ENCODE peak calls at places on chromosomes 16 and 17, in nine cellular contexts. L, D, S, P, F, N, B, O and R are unnamed samples.

GRCh38 chr17:43823350-43824084 is 9.4 kb downstream of the MPP3 start:
- DNase-seq in L (no peak), D (peak; percentile 79), S (no peak), P (no peak), F (no peak), N (peak; percentile 79), B (no peak), O (no peak), R (no peak)

GRCh38 chr17:17694229-17695081 is 13.2 kb downstream of the RAI1 start:
- DNase-seq in L (no peak), D (peak; percentile 88), S (no peak), P (peak; percentile 77), F (peak; percentile 44), N (peak; percentile 79), B (peak; percentile 74), O (peak; percentile 73), R (peak; percentile 79)

GRCh38 chr17:50511058-50511457 is 2.8 kb downstream of the MYCBPAP start:
- DNase-seq in L (no peak), D (no peak), S (no peak), P (no peak), F (peak; percentile 6), N (no peak), B (peak; percentile 55), O (no peak), R (no peak)

GRCh38 chr17:18041776-18042175 is 2.6 kb downstream of the GID4 start:
- DNase-seq in L (no peak), D (no peak), S (peak; percentile 21), P (no peak), F (peak; percentile 80), N (no peak), B (no peak), O (no peak), R (no peak)

GRCh38 chr16:70573451-70574121 is 50.0 kb downstream of the SF3B3 start:
- DNase-seq in L (peak; percentile 87), D (no peak), S (no peak), P (peak; percentile 33), F (peak; percentile 80), N (no peak), B (peak; percentile 36), O (no peak), R (no peak)

GRCh38 chr17:80790021-80790765 is 201.4 kb upstream of the CHMP6 start:
- DNase-seq in L (no peak), D (no peak), S (no peak), P (no peak), F (no peak), N (no peak), B (no peak), O (peak; percentile 26), R (no peak)

GRCh38 chr17:74981979-74982662 is 5.3 kb upstream of the CDR2L start:
- DNase-seq in L (no peak), D (peak; percentile 90), S (no peak), P (peak; percentile 59), F (no peak), N (peak; percentile 82), B (peak; percentile 49), O (peak; percentile 89), R (no peak)

GRCh38 chr17:11495616-11496015 is 102.7 kb upstream of the DNAH9 start:
- DNase-seq in L (peak; percentile 51), D (no peak), S (no peak), P (no peak), F (no peak), N (no peak), B (no peak), O (no peak), R (no peak)

GRCh38 chr17:66965801-66966528 is 1.5 kb downstream of the CACNG4 start:
- DNase-seq in L (no peak), D (no peak), S (no peak), P (no peak), F (no peak), N (no peak), B (no peak), O (no peak), R (no peak)

GRCh38 chr17:39794249-39794970 is 56.7 kb downstream of the GRB7 start:
- DNase-seq in L (no peak), D (no peak), S (no peak), P (no peak), F (no peak), N (no peak), B (no peak), O (no peak), R (no peak)

GRCh38 chr16:57834936-57835335 is 32.6 kb upstream of the KIFC3 start:
- DNase-seq in L (no peak), D (no peak), S (no peak), P (no peak), F (no peak), N (no peak), B (no peak), O (no peak), R (no peak)

GRCh38 chr17:12107905-12108304 is 87.2 kb downstream of the MAP2K4 start:
- DNase-seq in L (no peak), D (no peak), S (no peak), P (no peak), F (no peak), N (no peak), B (no peak), O (no peak), R (no peak)

GRCh38 chr16:1342526-1343427 is 8.9 kb downstream of the TSR3 start:
- DNase-seq in L (no peak), D (peak; percentile 97), S (peak; percentile 95), P (peak; percentile 84), F (peak; percentile 86), N (peak; percentile 96), B (peak; percentile 47), O (peak; percentile 99), R (peak; percentile 87)

GRCh38 chr17:39543176-39543575 is 64.5 kb downstream of the NEUROD2 start:
- DNase-seq in L (no peak), D (no peak), S (no peak), P (no peak), F (no peak), N (no peak), B (no peak), O (peak; percentile 12), R (no peak)

GRCh38 chr17:50103941-50104340 is 8.8 kb downstream of the PDK2 start:
- DNase-seq in L (no peak), D (no peak), S (no peak), P (no peak), F (no peak), N (no peak), B (no peak), O (no peak), R (no peak)

GRCh38 chr17:80261159-80261894 is 675 bp downstream of the RNF213 start:
- DNase-seq in L (no peak), D (peak; percentile 84), S (no peak), P (peak; percentile 50), F (peak; percentile 53), N (peak; percentile 71), B (peak; percentile 57), O (peak; percentile 71), R (no peak)

GRCh38 chr16:85750827-85751641 is at the start of gene C16orf74:
- DNase-seq in L (no peak), D (peak; percentile 76), S (no peak), P (no peak), F (peak; percentile 20), N (peak; percentile 61), B (peak; percentile 31), O (no peak), R (no peak)

GRCh38 chr17:66021757-66022156 is 170.2 kb downstream of the CEP112 start:
- DNase-seq in L (no peak), D (no peak), S (no peak), P (no peak), F (no peak), N (no peak), B (no peak), O (no peak), R (no peak)

DNA sequence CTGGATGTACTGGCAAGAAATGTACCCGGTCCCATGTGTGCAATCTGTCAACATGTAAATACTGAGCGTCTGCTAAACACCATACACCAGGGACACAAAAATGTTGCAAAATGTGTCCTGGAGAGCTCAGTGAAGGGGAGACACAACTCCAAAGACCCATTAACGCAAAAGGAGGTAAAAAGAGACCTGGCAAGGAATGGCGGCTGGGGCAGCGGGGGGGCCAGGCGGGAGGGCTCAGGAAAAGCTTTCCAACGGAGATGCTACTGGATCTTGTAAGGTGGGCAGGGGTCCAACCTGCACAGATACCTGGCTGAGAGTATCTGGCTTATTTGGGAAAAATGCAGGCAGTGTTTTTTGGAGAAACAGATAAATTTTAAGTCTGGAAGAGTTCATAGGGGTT is 40.7 kb downstream of the ADCY9 start:
- DNase-seq in L (no peak), D (no peak), S (no peak), P (no peak), F (no peak), N (no peak), B (no peak), O (no peak), R (no peak)
- TF ChIP-seq CTCF in L (no peak), D (no peak), S (no peak), P (no peak), F (no peak), N (no peak), B (no peak), O (no peak), R (no peak)

GRCh38 chr16:81350306-81350615 is 35.5 kb downstream of the GAN start:
- DNase-seq in L (no peak), D (no peak), S (no peak), P (no peak), F (no peak), N (no peak), B (no peak), O (no peak), R (no peak)
- TF ChIP-seq CTCF in L (no peak), D (no peak), S (no peak), P (no peak), F (peak; percentile 55), N (no peak), B (no peak), O (peak; percentile 10), R (no peak)

GRCh38 chr17:1767358-1767757 is 5.5 kb downstream of the SERPINF1 start:
- DNase-seq in L (no peak), D (no peak), S (no peak), P (no peak), F (no peak), N (no peak), B (no peak), O (no peak), R (no peak)
- TF ChIP-seq CTCF in L (no peak), D (no peak), S (no peak), P (no peak), F (peak; percentile 43), N (no peak), B (no peak), O (no peak), R (peak; percentile 21)

DNA sequence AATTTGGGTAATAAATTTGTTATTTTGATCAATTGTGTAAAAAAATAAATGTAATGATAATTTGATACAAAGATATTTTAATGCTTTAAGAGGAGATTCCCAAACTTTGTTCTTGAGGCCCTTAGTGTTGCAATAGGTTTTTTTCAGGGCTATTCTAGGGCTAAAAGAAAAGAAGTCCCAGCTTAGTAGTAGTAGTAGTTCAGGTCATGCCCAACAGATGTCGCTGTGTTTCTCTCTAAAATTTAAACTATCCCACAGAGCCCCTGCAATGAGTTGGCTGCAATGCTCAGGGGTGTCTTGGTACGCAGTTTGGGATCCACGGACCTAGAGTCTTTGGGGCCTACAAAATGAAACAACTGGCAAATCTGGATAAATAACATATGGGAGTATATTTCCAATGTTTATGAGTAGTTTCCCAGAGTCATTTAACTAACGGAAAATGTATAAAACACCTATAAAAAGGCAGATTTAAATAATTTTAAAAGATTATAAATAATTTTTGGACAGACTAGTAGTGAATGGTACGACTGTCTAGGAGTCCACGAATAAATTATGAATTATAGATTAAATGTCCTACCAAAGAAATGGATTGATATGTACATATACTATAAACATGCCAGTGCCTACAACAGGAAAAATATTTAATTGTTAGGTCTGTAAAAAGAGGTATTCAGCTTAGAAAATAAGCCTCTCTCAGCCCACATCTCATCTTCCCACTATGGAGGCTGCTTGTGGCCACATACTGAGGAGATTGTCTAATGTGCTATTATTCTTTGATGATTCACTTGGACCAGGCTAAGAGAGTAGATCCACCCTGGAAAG is 228.5 kb upstream of the PMFBP1 start:
- DNase-seq in L (no peak), D (no peak), S (peak; percentile 52), P (peak; percentile 23), F (peak; percentile 45), N (no peak), B (no peak), O (peak; percentile 49), R (no peak)
- TF ChIP-seq CTCF in L (peak; percentile 79), D (peak; percentile 74), S (peak; percentile 66), P (peak; percentile 68), F (peak; percentile 90), N (peak; percentile 71), B (no peak), O (peak; percentile 82), R (peak; percentile 92)